ENCODE peak calls at places on chromosomes 16 and 17, in seven cellular contexts. Q is neuronal stem cell, K is foreskin fibroblast, X is GM23248, N is GM13976, W is nephron progenitor cell, Z is pancreas. E is an unnamed sample.

GRCh38 chr17:4130715-4131114 is 12.1 kb downstream of the ZZEF1 start:
- DNase-seq in W (no peak), Q (no peak), Z (no peak), X (peak; percentile 79), K (peak; percentile 77), N (no peak), E (no peak)

GRCh38 chr16:85613609-85614337 is 651 bp downstream of the GSE1 start:
- DNase-seq in K (peak; percentile 56), W (peak; percentile 82), X (peak; percentile 79), N (peak; percentile 70), Z (peak; percentile 79), Q (no peak), E (peak; percentile 23)

GRCh38 chr17:78862073-78863023 is 21.7 kb upstream of the USP36 start:
- DNase-seq in K (peak; percentile 98), N (no peak), W (no peak), Q (no peak), Z (peak; percentile 87), X (peak; percentile 99), E (no peak)

GRCh38 chr17:31283841-31284240 is 13.2 kb downstream of the OMG start:
- DNase-seq in X (no peak), N (no peak), K (no peak), Z (no peak), W (no peak), Q (no peak), E (no peak)

GRCh38 chr17:57106107-57106835 is 21.2 kb downstream of the AKAP1 start:
- DNase-seq in N (no peak), Z (peak; percentile 49), W (no peak), K (no peak), X (no peak), Q (no peak), E (no peak)

GRCh38 chr16:70737377-70738082 is 51.7 kb upstream of the MTSS2 start:
- DNase-seq in W (no peak), X (peak; percentile 97), N (peak; percentile 91), Z (no peak), K (peak; percentile 99), Q (no peak), E (peak; percentile 90)

GRCh38 chr16:14097182-14097951 is 26.2 kb downstream of the MRTFB start:
- DNase-seq in W (no peak), X (no peak), N (no peak), Z (no peak), K (no peak), Q (peak; percentile 17), E (no peak)

GRCh38 chr17:41049110-41049509 is 2.0 kb upstream of the KRTAP2-1 start:
- DNase-seq in X (peak; percentile 86), K (peak; percentile 88), N (peak; percentile 30), Q (no peak), Z (no peak), W (no peak), E (no peak)

GRCh38 chr17:72556944-72557826 is 436.4 kb downstream of the SOX9 start:
- DNase-seq in W (peak; percentile 78), K (peak; percentile 80), Z (peak; percentile 74), X (peak; percentile 80), N (peak; percentile 86), Q (peak; percentile 69), E (peak; percentile 34)

GRCh38 chr17:49616086-49616485 is 40.4 kb downstream of the NXPH3 start:
- DNase-seq in K (peak; percentile 39), X (peak; percentile 51), Z (no peak), N (no peak), Q (no peak), W (no peak), E (no peak)

GRCh38 chr17:29610395-29610794 is 12.3 kb downstream of the CORO6 start:
- DNase-seq in Z (no peak), N (no peak), W (no peak), X (no peak), K (no peak), Q (no peak), E (no peak)

GRCh38 chr17:78316867-78317816 is 42.7 kb downstream of the SOCS3 start:
- DNase-seq in W (peak; percentile 48), X (peak; percentile 35), K (peak; percentile 65), Q (no peak), N (peak; percentile 64), Z (no peak), E (no peak)

GRCh38 chr17:28871056-28871579 is 16.3 kb downstream of the ERAL1 start:
- DNase-seq in Q (no peak), Z (no peak), W (no peak), K (no peak), N (peak; percentile 85), X (no peak), E (peak; percentile 29)

GRCh38 chr16:64159986-64160385 is 961.9 kb downstream of the CDH11 start:
- DNase-seq in N (no peak), Q (no peak), W (no peak), Z (no peak), X (peak; percentile 21), K (peak; percentile 25), E (no peak)

GRCh38 chr16:89923640-89924297 is 627 bp downstream of the TUBB3 start:
- DNase-seq in Z (no peak), X (peak; percentile 50), N (no peak), K (no peak), W (peak; percentile 61), Q (peak; percentile 59), E (no peak)

GRCh38 chr17:48835971-48836370 is 5.1 kb downstream of the CALCOCO2 start:
- DNase-seq in Z (no peak), Q (no peak), K (no peak), X (no peak), W (no peak), N (no peak), E (no peak)

GRCh38 chr17:67452681-67453554 is 75.8 kb downstream of the PITPNC1 start:
- DNase-seq in N (peak; percentile 45), Q (no peak), K (no peak), W (no peak), Z (no peak), X (no peak), E (peak; percentile 31)

GRCh38 chr17:62599964-62600657 is 27.4 kb upstream of the MRC2 start:
- DNase-seq in Q (no peak), Z (no peak), W (no peak), X (no peak), K (no peak), N (no peak), E (no peak)

GRCh38 chr17:1173456-1174370 is 6.1 kb downstream of the ABR start:
- DNase-seq in N (no peak), Z (no peak), X (no peak), Q (no peak), W (no peak), K (no peak), E (no peak)

GRCh38 chr17:19335951-19336631 is 26.4 kb downstream of the B9D1 start:
- DNase-seq in X (no peak), W (no peak), Q (no peak), N (no peak), K (no peak), Z (no peak), E (no peak)

GRCh38 chr16:29994613-29995329 is 646 bp downstream of the HIRIP3 start:
- DNase-seq in W (peak; percentile 61), N (peak; percentile 84), Z (peak; percentile 84), K (peak; percentile 89), Q (no peak), X (peak; percentile 90), E (no peak)

GRCh38 chr16:69448470-69449193 is 24.2 kb downstream of the CYB5B start:
- DNase-seq in Z (no peak), W (no peak), X (peak; percentile 76), Q (no peak), K (peak; percentile 78), N (no peak), E (no peak)

GRCh38 chr17:60170835-60171752 is 21.3 kb downstream of the CA4 start:
- DNase-seq in N (no peak), W (no peak), X (peak; percentile 46), K (peak; percentile 70), Z (no peak), Q (no peak), E (no peak)

GRCh38 chr17:56125830-56126819 is 27.1 kb upstream of the ANKFN1 start:
- DNase-seq in X (peak; percentile 79), Z (no peak), K (peak; percentile 75), N (no peak), Q (peak; percentile 41), W (peak; percentile 12), E (no peak)

GRCh38 chr17:50785942-50786570 is 18.7 kb upstream of the ANKRD40CL start:
- DNase-seq in K (peak; percentile 81), N (no peak), W (no peak), Q (no peak), X (peak; percentile 73), Z (no peak), E (no peak)

GRCh38 chr17:47267354-47267828 is 13.8 kb downstream of the ITGB3 start:
- DNase-seq in K (peak; percentile 95), Q (no peak), X (peak; percentile 91), W (no peak), Z (no peak), N (no peak), E (no peak)

GRCh38 chr17:80348551-80349436 is 66.2 kb upstream of the ENDOV start:
- DNase-seq in Q (no peak), K (peak; percentile 32), X (no peak), W (no peak), N (no peak), Z (no peak), E (no peak)

GRCh38 chr16:70796301-70796700 is 4.7 kb downstream of the VAC14 start:
- DNase-seq in Z (no peak), Q (no peak), X (no peak), N (no peak), K (no peak), W (no peak), E (no peak)

GRCh38 chr17:65472602-65473001 is 88.8 kb downstream of the AXIN2 start:
- DNase-seq in W (no peak), N (no peak), K (peak; percentile 71), Q (no peak), X (peak; percentile 85), Z (no peak), E (no peak)

E was measured in T-helper 2 cell treated with Interferon-gamma antibody and Interleukin-4, amounts not matched to agents 5 μg/mL and 100 μg/mL, for 36 hours.